ENCODE peak calls at places on chromosomes 16 and 17, in five cellular contexts. One of them, this sample, is unnamed.
A peak's percentile ranks its signal among the peaks of the same experiment; 100 is the strongest.

GRCh38 chr17:75031972-75032895 is 14.5 kb downstream of the ATP5PD start:
- DNase-seq in WERI-Rb-1: peak; percentile 84
- DNase-seq in caudate nucleus: peak; percentile 77
- DNase-seq in RKO: peak; percentile 89
- DNase-seq in activated CD4-positive, alpha-beta T cell treated with anti-CD3 and anti-CD28 coated beads for 4 hours: peak; percentile 59
- DNase-seq in this sample: peak; percentile 79

GRCh38 chr17:42422958-42423712 is at the start of gene CAVIN1:
- DNase-seq in RKO: peak; percentile 92
- DNase-seq in WERI-Rb-1: no peak
- DNase-seq in caudate nucleus: peak; percentile 73
- DNase-seq in activated CD4-positive, alpha-beta T cell treated with anti-CD3 and anti-CD28 coated beads for 4 hours: no peak
- DNase-seq in this sample: peak; percentile 99

GRCh38 chr16:26740771-26741170 is 326.0 kb upstream of the C16orf82 start:
- DNase-seq in activated CD4-positive, alpha-beta T cell treated with anti-CD3 and anti-CD28 coated beads for 4 hours: no peak
- DNase-seq in caudate nucleus: peak; percentile 31
- DNase-seq in RKO: no peak
- DNase-seq in WERI-Rb-1: no peak
- DNase-seq in this sample: no peak

GRCh38 chr16:2152695-2153506 is 2.7 kb upstream of the TRAF7 start:
- DNase-seq in activated CD4-positive, alpha-beta T cell treated with anti-CD3 and anti-CD28 coated beads for 4 hours: no peak
- DNase-seq in RKO: peak; percentile 67
- DNase-seq in WERI-Rb-1: peak; percentile 67
- DNase-seq in caudate nucleus: no peak
- DNase-seq in this sample: peak; percentile 21

GRCh38 chr17:4636474-4637100 is 4.9 kb downstream of the ALOX15 start:
- DNase-seq in WERI-Rb-1: no peak
- DNase-seq in RKO: no peak
- DNase-seq in caudate nucleus: no peak
- DNase-seq in activated CD4-positive, alpha-beta T cell treated with anti-CD3 and anti-CD28 coated beads for 4 hours: no peak
- DNase-seq in this sample: no peak

GRCh38 chr17:33459078-33459940 is 166.2 kb upstream of the ASIC2 start:
- DNase-seq in activated CD4-positive, alpha-beta T cell treated with anti-CD3 and anti-CD28 coated beads for 4 hours: no peak
- DNase-seq in WERI-Rb-1: peak; percentile 35
- DNase-seq in caudate nucleus: no peak
- DNase-seq in RKO: no peak
- DNase-seq in this sample: peak; percentile 51

GRCh38 chr17:2453865-2454264 is 53.0 kb upstream of the MNT start:
- DNase-seq in activated CD4-positive, alpha-beta T cell treated with anti-CD3 and anti-CD28 coated beads for 4 hours: no peak
- DNase-seq in caudate nucleus: no peak
- DNase-seq in RKO: no peak
- DNase-seq in WERI-Rb-1: no peak
- DNase-seq in this sample: no peak

GRCh38 chr17:35142467-35142796 is 329 bp upstream of the NLE1 start:
- DNase-seq in activated CD4-positive, alpha-beta T cell treated with anti-CD3 and anti-CD28 coated beads for 4 hours: no peak
- DNase-seq in WERI-Rb-1: no peak
- DNase-seq in caudate nucleus: no peak
- DNase-seq in RKO: no peak
- DNase-seq in this sample: no peak

This sample was measured in ACHN.